ENCODE peak calls at places on chromosomes 2 and 18, in eight cellular contexts. One of them, this sample, is unnamed.

GRCh38 chr2:241771286-241772062 is 5.1 kb upstream of the GAL3ST2 start:
- DNase-seq in fibroblast of lung: peak
- DNase-seq in A549: no peak
- DNase-seq in HL-60: no peak
- DNase-seq in AG10803: peak
- DNase-seq in astrocyte of the spinal cord: no peak
- DNase-seq in CD8-positive, alpha-beta T cell: no peak
- DNase-seq in GM12865: peak
- DNase-seq in this sample: no peak

GRCh38 chr2:120394764-120395163 is 48.8 kb downstream of the INHBB start:
- DNase-seq in fibroblast of lung: no peak
- DNase-seq in A549: no peak
- DNase-seq in HL-60: no peak
- DNase-seq in AG10803: no peak
- DNase-seq in astrocyte of the spinal cord: no peak
- DNase-seq in CD8-positive, alpha-beta T cell: no peak
- DNase-seq in GM12865: no peak
- DNase-seq in this sample: no peak

GRCh38 chr2:139791330-139791729 is 1011.1 kb upstream of the NXPH2 start:
- DNase-seq in fibroblast of lung: no peak
- DNase-seq in A549: no peak
- DNase-seq in HL-60: no peak
- DNase-seq in AG10803: no peak
- DNase-seq in astrocyte of the spinal cord: no peak
- DNase-seq in CD8-positive, alpha-beta T cell: no peak
- DNase-seq in GM12865: no peak
- DNase-seq in this sample: no peak

GRCh38 chr18:78603584-78603983 is 376.0 kb upstream of the SALL3 start:
- DNase-seq in fibroblast of lung: no peak
- DNase-seq in A549: no peak
- DNase-seq in HL-60: no peak
- DNase-seq in AG10803: no peak
- DNase-seq in astrocyte of the spinal cord: no peak
- DNase-seq in CD8-positive, alpha-beta T cell: no peak
- DNase-seq in GM12865: no peak
- DNase-seq in this sample: no peak

GRCh38 chr2:72991980-72992733 is 74.8 kb downstream of the EMX1 start:
- DNase-seq in fibroblast of lung: no peak
- DNase-seq in A549: no peak
- DNase-seq in HL-60: no peak
- DNase-seq in AG10803: no peak
- DNase-seq in astrocyte of the spinal cord: no peak
- DNase-seq in CD8-positive, alpha-beta T cell: no peak
- DNase-seq in GM12865: no peak
- DNase-seq in this sample: no peak

GRCh38 chr2:50950996-50951395 is 80.9 kb downstream of the NRXN1 start:
- DNase-seq in fibroblast of lung: no peak
- DNase-seq in A549: no peak
- DNase-seq in HL-60: no peak
- DNase-seq in AG10803: no peak
- DNase-seq in astrocyte of the spinal cord: no peak
- DNase-seq in CD8-positive, alpha-beta T cell: no peak
- DNase-seq in GM12865: no peak
- DNase-seq in this sample: no peak

GRCh38 chr2:145760781-145761649 is 1241.1 kb upstream of the ZEB2 start:
- DNase-seq in fibroblast of lung: peak
- DNase-seq in A549: no peak
- DNase-seq in HL-60: no peak
- DNase-seq in AG10803: peak
- DNase-seq in astrocyte of the spinal cord: peak
- DNase-seq in CD8-positive, alpha-beta T cell: no peak
- DNase-seq in GM12865: no peak
- DNase-seq in this sample: no peak

GRCh38 chr2:175403599-175404221 is 222.2 kb upstream of the ATP5MC3 start:
- DNase-seq in fibroblast of lung: no peak
- DNase-seq in A549: no peak
- DNase-seq in HL-60: no peak
- DNase-seq in AG10803: no peak
- DNase-seq in astrocyte of the spinal cord: no peak
- DNase-seq in CD8-positive, alpha-beta T cell: no peak
- DNase-seq in GM12865: no peak
- DNase-seq in this sample: no peak

GRCh38 chr2:86703704-86704370 is 16.3 kb upstream of the RMND5A start:
- DNase-seq in fibroblast of lung: peak
- DNase-seq in A549: no peak
- DNase-seq in HL-60: no peak
- DNase-seq in AG10803: peak
- DNase-seq in astrocyte of the spinal cord: peak
- DNase-seq in CD8-positive, alpha-beta T cell: no peak
- DNase-seq in GM12865: no peak
- DNase-seq in this sample: no peak

GRCh38 chr18:76814256-76814655 is 8.1 kb upstream of the ZNF236 start:
- DNase-seq in fibroblast of lung: no peak
- DNase-seq in A549: no peak
- DNase-seq in HL-60: no peak
- DNase-seq in AG10803: no peak
- DNase-seq in astrocyte of the spinal cord: no peak
- DNase-seq in CD8-positive, alpha-beta T cell: no peak
- DNase-seq in GM12865: no peak
- DNase-seq in this sample: no peak

GRCh38 chr2:228657807-228658402 is 476.4 kb upstream of the SPHKAP start:
- DNase-seq in fibroblast of lung: peak
- DNase-seq in A549: peak
- DNase-seq in HL-60: no peak
- DNase-seq in AG10803: peak
- DNase-seq in astrocyte of the spinal cord: peak
- DNase-seq in CD8-positive, alpha-beta T cell: no peak
- DNase-seq in GM12865: peak
- DNase-seq in this sample: peak

GRCh38 chr2:99707592-99707991 is 217.8 kb upstream of the REV1 start:
- DNase-seq in fibroblast of lung: peak
- DNase-seq in A549: no peak
- DNase-seq in HL-60: no peak
- DNase-seq in AG10803: peak
- DNase-seq in astrocyte of the spinal cord: peak
- DNase-seq in CD8-positive, alpha-beta T cell: no peak
- DNase-seq in GM12865: no peak
- DNase-seq in this sample: no peak

GRCh38 chr2:10722252-10722825 is 909 bp downstream of the ATP6V1C2 start:
- DNase-seq in fibroblast of lung: no peak
- DNase-seq in A549: no peak
- DNase-seq in HL-60: no peak
- DNase-seq in AG10803: no peak
- DNase-seq in astrocyte of the spinal cord: no peak
- DNase-seq in CD8-positive, alpha-beta T cell: no peak
- DNase-seq in GM12865: no peak
- DNase-seq in this sample: no peak

GRCh38 chr2:78465707-78466106 is 559.8 kb upstream of the REG3G start:
- DNase-seq in fibroblast of lung: no peak
- DNase-seq in A549: no peak
- DNase-seq in HL-60: no peak
- DNase-seq in AG10803: no peak
- DNase-seq in astrocyte of the spinal cord: no peak
- DNase-seq in CD8-positive, alpha-beta T cell: no peak
- DNase-seq in GM12865: no peak
- DNase-seq in this sample: no peak

GRCh38 chr2:55649211-55649610 is 31.8 kb upstream of the PPP4R3B start:
- DNase-seq in fibroblast of lung: no peak
- DNase-seq in A549: no peak
- DNase-seq in HL-60: no peak
- DNase-seq in AG10803: no peak
- DNase-seq in astrocyte of the spinal cord: no peak
- DNase-seq in CD8-positive, alpha-beta T cell: no peak
- DNase-seq in GM12865: no peak
- DNase-seq in this sample: no peak

GRCh38 chr2:228318218-228318617 is 136.7 kb upstream of the SPHKAP start:
- DNase-seq in fibroblast of lung: no peak
- DNase-seq in A549: peak
- DNase-seq in HL-60: no peak
- DNase-seq in AG10803: peak
- DNase-seq in astrocyte of the spinal cord: peak
- DNase-seq in CD8-positive, alpha-beta T cell: no peak
- DNase-seq in GM12865: peak
- DNase-seq in this sample: peak

GRCh38 chr2:69753659-69754350 is 11.9 kb downstream of the ANXA4 start:
- DNase-seq in fibroblast of lung: no peak
- DNase-seq in A549: no peak
- DNase-seq in HL-60: no peak
- DNase-seq in AG10803: no peak
- DNase-seq in astrocyte of the spinal cord: no peak
- DNase-seq in CD8-positive, alpha-beta T cell: no peak
- DNase-seq in GM12865: no peak
- DNase-seq in this sample: no peak

GRCh38 chr2:69750246-69750645 is 8.3 kb downstream of the ANXA4 start:
- DNase-seq in fibroblast of lung: no peak
- DNase-seq in A549: no peak
- DNase-seq in HL-60: no peak
- DNase-seq in AG10803: no peak
- DNase-seq in astrocyte of the spinal cord: no peak
- DNase-seq in CD8-positive, alpha-beta T cell: no peak
- DNase-seq in GM12865: no peak
- DNase-seq in this sample: no peak

GRCh38 chr2:69755862-69756467 is 14.0 kb downstream of the ANXA4 start:
- DNase-seq in fibroblast of lung: peak
- DNase-seq in A549: peak
- DNase-seq in HL-60: no peak
- DNase-seq in AG10803: peak
- DNase-seq in astrocyte of the spinal cord: peak
- DNase-seq in CD8-positive, alpha-beta T cell: no peak
- DNase-seq in GM12865: no peak
- DNase-seq in this sample: no peak

GRCh38 chr2:69754633-69755032 is 12.7 kb downstream of the ANXA4 start:
- DNase-seq in fibroblast of lung: no peak
- DNase-seq in A549: no peak
- DNase-seq in HL-60: no peak
- DNase-seq in AG10803: no peak
- DNase-seq in astrocyte of the spinal cord: no peak
- DNase-seq in CD8-positive, alpha-beta T cell: no peak
- DNase-seq in GM12865: no peak
- DNase-seq in this sample: no peak
- H3K4me3 ChIP-seq in fibroblast of lung: no peak
- H3K4me3 ChIP-seq in A549: no peak
- H3K4me3 ChIP-seq in HL-60: no peak
- H3K4me3 ChIP-seq in AG10803: peak
- H3K4me3 ChIP-seq in astrocyte of the spinal cord: no peak
- H3K4me3 ChIP-seq in CD8-positive, alpha-beta T cell: no peak
- H3K4me3 ChIP-seq in GM12865: no peak
- H3K4me3 ChIP-seq in this sample: no peak

DNA sequence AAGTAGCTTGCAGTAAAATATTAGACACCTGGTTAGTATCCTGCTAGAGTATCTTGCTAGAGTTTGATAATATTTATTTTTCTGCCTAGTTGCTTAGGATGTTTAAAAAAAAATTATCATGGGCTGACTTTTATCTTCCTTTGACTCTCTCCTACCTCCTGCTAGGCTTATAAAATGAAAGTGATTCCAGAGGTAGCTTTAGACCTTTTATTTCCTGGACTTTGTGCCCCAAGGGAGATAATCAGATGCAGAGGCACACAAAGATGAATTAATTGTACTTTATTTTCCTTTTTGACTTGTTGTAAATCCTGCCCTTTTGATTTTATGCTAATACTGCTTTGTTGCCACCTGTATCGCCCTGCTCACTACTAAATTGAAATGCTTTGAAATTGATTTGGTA is 130.7 kb downstream of the WDSUB1 start:
- DNase-seq in fibroblast of lung: no peak
- DNase-seq in A549: no peak
- DNase-seq in HL-60: no peak
- DNase-seq in AG10803: no peak
- DNase-seq in astrocyte of the spinal cord: no peak
- DNase-seq in CD8-positive, alpha-beta T cell: no peak
- DNase-seq in GM12865: no peak
- DNase-seq in this sample: no peak
- H3K4me3 ChIP-seq in fibroblast of lung: no peak
- H3K4me3 ChIP-seq in A549: no peak
- H3K4me3 ChIP-seq in HL-60: no peak
- H3K4me3 ChIP-seq in AG10803: no peak
- H3K4me3 ChIP-seq in astrocyte of the spinal cord: no peak
- H3K4me3 ChIP-seq in CD8-positive, alpha-beta T cell: no peak
- H3K4me3 ChIP-seq in GM12865: no peak
- H3K4me3 ChIP-seq in this sample: no peak

GRCh38 chr2:6944546-6944945 is 27.3 kb downstream of the RNF144A start:
- DNase-seq in fibroblast of lung: no peak
- DNase-seq in A549: no peak
- DNase-seq in HL-60: no peak
- DNase-seq in AG10803: no peak
- DNase-seq in astrocyte of the spinal cord: no peak
- DNase-seq in CD8-positive, alpha-beta T cell: no peak
- DNase-seq in GM12865: no peak
- DNase-seq in this sample: no peak

GRCh38 chr2:6946722-6947121 is 29.5 kb downstream of the RNF144A start:
- DNase-seq in fibroblast of lung: peak
- DNase-seq in A549: no peak
- DNase-seq in HL-60: no peak
- DNase-seq in AG10803: peak
- DNase-seq in astrocyte of the spinal cord: peak
- DNase-seq in CD8-positive, alpha-beta T cell: no peak
- DNase-seq in GM12865: no peak
- DNase-seq in this sample: no peak

GRCh38 chr2:6943971-6944370 is 26.8 kb downstream of the RNF144A start:
- DNase-seq in fibroblast of lung: no peak
- DNase-seq in A549: no peak
- DNase-seq in HL-60: no peak
- DNase-seq in AG10803: no peak
- DNase-seq in astrocyte of the spinal cord: no peak
- DNase-seq in CD8-positive, alpha-beta T cell: no peak
- DNase-seq in GM12865: no peak
- DNase-seq in this sample: no peak

GRCh38 chr2:6945087-6945813 is 28.0 kb downstream of the RNF144A start:
- DNase-seq in fibroblast of lung: no peak
- DNase-seq in A549: no peak
- DNase-seq in HL-60: no peak
- DNase-seq in AG10803: no peak
- DNase-seq in astrocyte of the spinal cord: no peak
- DNase-seq in CD8-positive, alpha-beta T cell: no peak
- DNase-seq in GM12865: peak
- DNase-seq in this sample: no peak

GRCh38 chr2:6945821-6946220 is 28.6 kb downstream of the RNF144A start:
- DNase-seq in fibroblast of lung: no peak
- DNase-seq in A549: no peak
- DNase-seq in HL-60: no peak
- DNase-seq in AG10803: no peak
- DNase-seq in astrocyte of the spinal cord: no peak
- DNase-seq in CD8-positive, alpha-beta T cell: no peak
- DNase-seq in GM12865: no peak
- DNase-seq in this sample: no peak
- H3K4me3 ChIP-seq in fibroblast of lung: no peak
- H3K4me3 ChIP-seq in A549: no peak
- H3K4me3 ChIP-seq in HL-60: no peak
- H3K4me3 ChIP-seq in AG10803: no peak
- H3K4me3 ChIP-seq in astrocyte of the spinal cord: no peak
- H3K4me3 ChIP-seq in CD8-positive, alpha-beta T cell: no peak
- H3K4me3 ChIP-seq in GM12865: no peak
- H3K4me3 ChIP-seq in this sample: no peak

DNA sequence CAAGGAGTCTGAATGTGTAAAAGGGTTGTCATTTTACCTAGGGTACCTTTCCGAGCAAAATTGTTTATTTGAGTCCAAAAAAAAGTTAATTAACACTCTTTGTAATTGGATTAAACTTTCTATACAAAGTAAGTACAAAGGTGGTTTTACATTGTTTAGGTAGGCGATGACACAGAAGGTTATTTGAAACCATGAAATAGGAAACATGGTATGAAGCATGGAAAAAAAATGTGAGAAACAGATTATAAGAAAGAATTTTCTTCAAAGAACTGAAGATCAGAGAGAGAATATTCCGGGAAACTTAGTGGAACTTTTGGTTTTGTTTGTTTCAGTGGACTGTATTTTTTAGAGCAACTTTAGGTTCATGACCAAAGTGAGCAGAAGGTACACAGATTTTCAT is 32.7 kb downstream of the CARF start:
- DNase-seq in fibroblast of lung: peak
- DNase-seq in A549: no peak
- DNase-seq in HL-60: no peak
- DNase-seq in AG10803: no peak
- DNase-seq in astrocyte of the spinal cord: peak
- DNase-seq in CD8-positive, alpha-beta T cell: no peak
- DNase-seq in GM12865: no peak
- DNase-seq in this sample: no peak
- H3K4me3 ChIP-seq in fibroblast of lung: no peak
- H3K4me3 ChIP-seq in A549: no peak
- H3K4me3 ChIP-seq in HL-60: no peak
- H3K4me3 ChIP-seq in AG10803: no peak
- H3K4me3 ChIP-seq in astrocyte of the spinal cord: no peak
- H3K4me3 ChIP-seq in CD8-positive, alpha-beta T cell: no peak
- H3K4me3 ChIP-seq in GM12865: no peak
- H3K4me3 ChIP-seq in this sample: no peak

This sample was measured in Jurkat, Clone E6-1.